ENCODE peak calls at places on chromosomes 16 and 17, in six cellular contexts. M is GM12892, V is stomach, X is transverse colon, D is adrenal gland, Z is tibial nerve. R is an unnamed sample.

GRCh38 chr17:15907290-15907689 is 37.6 kb upstream of the ADORA2B start:
- DNase-seq in Z (no peak), D (no peak), M (no peak), V (no peak), X (no peak), R (no peak)

GRCh38 chr16:4501071-4501478 is 24.9 kb downstream of the HMOX2 start:
- DNase-seq in V (peak; percentile 88), Z (no peak), D (no peak), M (no peak), X (no peak), R (peak; percentile 30)

GRCh38 chr17:4818276-4818675 is 11.3 kb downstream of the PLD2 start:
- DNase-seq in X (no peak), Z (no peak), V (no peak), D (no peak), M (no peak), R (no peak)

GRCh38 chr17:2244545-2245525 is 58.8 kb downstream of the SMG6 start:
- DNase-seq in X (peak; percentile 85), Z (peak; percentile 88), D (peak; percentile 81), V (peak; percentile 85), M (peak; percentile 63), R (peak; percentile 87)

GRCh38 chr17:77458202-77459017 is 317.6 kb downstream of the SEC14L1 start:
- DNase-seq in V (no peak), D (no peak), M (no peak), X (no peak), Z (no peak), R (no peak)

GRCh38 chr16:66135376-66135775 is 231.1 kb upstream of the CDH5 start:
- DNase-seq in D (peak; percentile 24), Z (peak; percentile 39), X (peak; percentile 14), V (no peak), M (no peak), R (no peak)

GRCh38 chr16:74500907-74501306 is 79.6 kb upstream of the CLEC18B start:
- DNase-seq in Z (no peak), M (no peak), V (no peak), D (no peak), X (no peak), R (no peak)

GRCh38 chr17:49546546-49547535 is 28.8 kb upstream of the NXPH3 start:
- DNase-seq in D (no peak), V (no peak), X (no peak), M (no peak), Z (no peak), R (no peak)

GRCh38 chr16:48526058-48526957 is 83.7 kb downstream of the N4BP1 start:
- DNase-seq in Z (no peak), V (peak; percentile 57), D (no peak), X (peak; percentile 81), M (peak; percentile 47), R (peak; percentile 78)

GRCh38 chr17:20263595-20263994 is 203.7 kb downstream of the LGALS9B start:
- DNase-seq in V (no peak), D (no peak), X (no peak), Z (no peak), M (no peak), R (no peak)

GRCh38 chr17:67608691-67609090 is 109.0 kb upstream of the NOL11 start:
- DNase-seq in Z (no peak), X (no peak), D (peak; percentile 68), M (no peak), V (no peak), R (no peak)

GRCh38 chr17:3730881-3731429 is 7.3 kb downstream of the HASPIN start:
- DNase-seq in Z (no peak), D (no peak), X (no peak), M (no peak), V (no peak), R (no peak)

GRCh38 chr17:59347975-59348391 is 16.5 kb downstream of the YPEL2 start:
- DNase-seq in V (no peak), D (no peak), X (no peak), Z (no peak), M (no peak), R (no peak)

DNA sequence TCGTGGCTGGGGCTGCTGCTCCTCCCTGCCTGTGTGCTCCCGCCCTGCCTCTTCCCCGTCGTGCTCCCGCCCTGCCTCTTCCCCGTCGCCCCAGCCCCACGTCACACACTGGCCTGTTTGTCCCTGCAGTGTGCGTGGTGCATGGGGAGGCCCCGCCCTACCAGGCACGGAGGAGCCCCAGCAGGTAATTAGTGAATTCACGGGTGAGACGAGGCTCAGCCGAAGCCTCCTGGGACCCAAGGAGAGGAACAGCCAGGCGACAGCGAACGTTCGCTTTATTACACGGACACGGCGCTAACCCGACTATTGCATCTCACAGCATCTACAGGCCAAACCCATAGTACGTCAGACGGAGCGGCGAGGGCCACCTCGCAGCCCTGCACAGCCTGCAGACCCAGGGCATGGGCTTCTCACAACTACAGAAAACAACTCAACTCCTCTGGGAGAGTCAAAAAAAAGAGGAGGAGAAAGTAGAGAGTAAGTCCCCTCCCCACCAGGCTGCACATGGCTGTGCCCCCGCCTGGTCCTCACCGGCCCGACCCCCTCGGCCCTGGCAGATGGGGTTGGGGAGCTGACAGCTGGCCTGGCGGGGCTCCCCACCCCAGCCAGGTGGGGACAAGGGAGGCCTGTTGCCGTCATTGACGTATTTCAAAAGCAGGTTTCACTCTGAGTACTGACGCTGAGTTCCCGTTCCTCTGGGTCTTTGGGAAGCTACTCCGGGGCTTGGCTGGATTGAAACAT is 4.3 kb upstream of the PABPN1L start:
- DNase-seq in Z (no peak), M (no peak), X (peak; percentile 51), D (no peak), V (no peak), R (no peak)
- TF ChIP-seq POLR2A in Z (no peak), M (no peak), X (no peak), D (no peak), V (no peak), R (no peak)

DNA sequence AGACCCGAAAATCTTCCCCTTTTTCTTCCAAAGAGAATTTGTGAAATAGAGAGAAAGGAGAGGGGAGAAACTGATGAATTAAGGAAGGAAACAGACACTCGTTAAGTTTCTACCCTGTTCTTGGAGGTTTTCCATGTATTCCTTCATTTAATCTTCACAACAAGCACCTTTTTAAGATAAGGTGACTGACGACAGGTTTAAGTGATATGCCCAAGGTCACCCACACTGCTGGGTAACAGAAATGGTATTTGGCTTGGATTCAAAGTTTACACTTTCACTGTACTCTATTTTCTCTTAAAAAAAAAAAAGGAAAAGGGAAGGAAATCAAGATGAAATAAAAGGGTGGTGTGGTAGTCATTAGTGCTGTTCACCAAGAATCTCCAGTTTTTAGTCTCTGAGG is 33.5 kb upstream of the TOX3 start:
- DNase-seq in X (no peak), M (no peak), D (no peak), Z (no peak), V (no peak), R (no peak)
- TF ChIP-seq POLR2A in X (no peak), M (no peak), D (no peak), Z (no peak), V (no peak), R (no peak)

GRCh38 chr17:80649200-80649644 is 104.6 kb downstream of the RPTOR start:
- DNase-seq in Z (no peak), V (no peak), M (no peak), X (no peak), D (no peak), R (no peak)
- TF ChIP-seq POLR2A in Z (no peak), V (no peak), M (no peak), X (no peak), D (no peak), R (no peak)

DNA sequence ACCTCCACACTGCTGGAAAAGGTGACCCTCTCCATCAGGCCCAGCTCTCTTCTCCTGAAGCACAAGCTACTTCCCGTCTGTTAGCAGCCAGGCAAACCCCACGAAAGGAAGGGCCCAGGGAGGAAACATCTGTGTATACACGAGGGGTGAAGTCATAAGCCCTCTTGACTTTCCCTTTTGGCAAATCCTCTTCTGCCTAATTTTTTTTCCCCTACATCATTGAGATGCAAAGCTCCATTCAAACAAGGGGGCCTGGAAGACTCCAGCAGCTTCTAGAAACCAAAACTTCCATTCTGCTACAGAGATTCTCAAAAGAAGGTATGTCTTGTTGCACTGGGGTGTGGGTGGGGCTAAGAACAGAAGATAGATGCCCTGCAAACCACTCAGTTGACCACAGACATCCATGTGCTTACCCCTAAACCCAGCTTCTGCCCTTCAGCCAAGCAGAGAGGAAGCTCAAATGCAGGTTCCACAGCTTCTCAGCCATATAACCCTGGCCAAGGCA is 145.6 kb upstream of the RCVRN start:
- DNase-seq in D (peak; percentile 43), Z (no peak), X (no peak), M (no peak), V (no peak), R (no peak)
- TF ChIP-seq POLR2A in D (no peak), Z (peak; percentile 14), X (no peak), M (peak; percentile 77), V (no peak), R (no peak)

DNA sequence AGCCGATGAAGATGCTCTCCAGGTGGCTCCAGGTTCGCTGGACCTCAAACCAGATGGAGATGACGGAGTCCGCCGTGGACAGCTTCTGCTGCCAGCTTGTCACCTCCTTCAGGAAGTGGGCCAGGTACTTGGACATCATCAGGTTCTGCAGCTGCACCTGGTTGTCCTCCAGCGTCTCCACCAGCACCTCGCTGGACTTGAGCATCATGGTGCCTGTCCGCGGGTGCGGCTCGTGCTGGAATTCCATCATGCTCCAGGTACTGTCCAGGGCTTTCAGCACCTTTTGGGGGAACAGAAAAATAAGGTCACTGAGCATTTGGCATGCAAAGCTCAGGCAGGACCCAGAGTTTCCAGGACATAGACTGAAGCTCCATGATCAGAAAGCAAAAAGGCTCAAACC is 69.7 kb downstream of the DNAH17 start:
- DNase-seq in Z (no peak), D (no peak), M (no peak), V (no peak), X (no peak), R (no peak)
- TF ChIP-seq POLR2A in Z (no peak), D (no peak), M (no peak), V (no peak), X (no peak), R (no peak)

GRCh38 chr17:76382803-76383644 is 1.4 kb upstream of the SPHK1 start:
- DNase-seq in Z (no peak), M (peak; percentile 78), V (peak; percentile 50), X (peak; percentile 67), D (peak; percentile 51), R (peak; percentile 65)
- TF ChIP-seq POLR2A in Z (no peak), M (no peak), V (no peak), X (no peak), D (no peak), R (no peak)

GRCh38 chr17:7992516-7992915 is 9.9 kb upstream of the GUCY2D start:
- DNase-seq in M (no peak), D (no peak), Z (no peak), X (no peak), V (no peak), R (no peak)

GRCh38 chr17:7988750-7989178 is 13.7 kb upstream of the GUCY2D start:
- DNase-seq in V (no peak), Z (no peak), M (no peak), X (peak; percentile 26), D (peak; percentile 45), R (no peak)

GRCh38 chr17:7992924-7993323 is 9.5 kb upstream of the GUCY2D start:
- DNase-seq in X (no peak), Z (no peak), M (no peak), V (no peak), D (no peak), R (no peak)

GRCh38 chr17:7987112-7987893 is 15.1 kb upstream of the GUCY2D start:
- DNase-seq in D (no peak), V (no peak), X (no peak), Z (no peak), M (no peak), R (no peak)

GRCh38 chr17:7989781-7990655 is 12.4 kb upstream of the GUCY2D start:
- DNase-seq in V (peak; percentile 91), M (peak; percentile 88), X (peak; percentile 90), Z (peak; percentile 86), D (peak; percentile 64), R (peak; percentile 85)
- TF ChIP-seq POLR2A in V (no peak), M (no peak), X (no peak), Z (no peak), D (no peak), R (no peak)